ENCODE peak calls at places on chromosomes 6 and 20, in six cellular contexts. One of them, this sample, is unnamed.

GRCh38 chr6:112563368-112563767 is 216.2 kb downstream of the RFPL4B start:
- DNase-seq in GM12878: no peak
- DNase-seq in A549: no peak
- DNase-seq in HepG2: peak; percentile 47
- DNase-seq in endothelial cell of umbilical vein: peak; percentile 30
- DNase-seq in K562: no peak
- DNase-seq in this sample: no peak

GRCh38 chr6:2934057-2934456 is 30.9 kb upstream of the SERPINB9 start:
- DNase-seq in GM12878: no peak
- DNase-seq in A549: no peak
- DNase-seq in HepG2: no peak
- DNase-seq in endothelial cell of umbilical vein: no peak
- DNase-seq in K562: no peak
- DNase-seq in this sample: no peak

GRCh38 chr6:90406142-90406794 is 109.6 kb upstream of the BACH2 start:
- DNase-seq in GM12878: no peak
- DNase-seq in A549: peak; percentile 34
- DNase-seq in HepG2: peak; percentile 35
- DNase-seq in endothelial cell of umbilical vein: no peak
- DNase-seq in K562: peak; percentile 36
- DNase-seq in this sample: peak; percentile 43

GRCh38 chr6:142842423-142843261 is 102.3 kb downstream of the HIVEP2 start:
- DNase-seq in GM12878: peak; percentile 97
- DNase-seq in A549: no peak
- DNase-seq in HepG2: peak; percentile 59
- DNase-seq in endothelial cell of umbilical vein: peak; percentile 91
- DNase-seq in K562: no peak
- DNase-seq in this sample: no peak

GRCh38 chr6:166386111-166386510 is 3.4 kb upstream of the MPC1 start:
- DNase-seq in GM12878: no peak
- DNase-seq in A549: no peak
- DNase-seq in HepG2: no peak
- DNase-seq in endothelial cell of umbilical vein: no peak
- DNase-seq in K562: no peak
- DNase-seq in this sample: no peak

GRCh38 chr20:20702330-20703245 is 9.9 kb downstream of the RALGAPA2 start:
- DNase-seq in GM12878: no peak
- DNase-seq in A549: no peak
- DNase-seq in HepG2: no peak
- DNase-seq in endothelial cell of umbilical vein: no peak
- DNase-seq in K562: no peak
- DNase-seq in this sample: no peak

GRCh38 chr6:16056263-16056870 is 72.5 kb upstream of the MYLIP start:
- DNase-seq in GM12878: no peak
- DNase-seq in A549: no peak
- DNase-seq in HepG2: no peak
- DNase-seq in endothelial cell of umbilical vein: no peak
- DNase-seq in K562: no peak
- DNase-seq in this sample: peak; percentile 7

GRCh38 chr6:13478525-13478962 is 8.9 kb downstream of the GFOD1 start:
- DNase-seq in GM12878: no peak
- DNase-seq in A549: no peak
- DNase-seq in HepG2: no peak
- DNase-seq in endothelial cell of umbilical vein: no peak
- DNase-seq in K562: no peak
- DNase-seq in this sample: no peak

GRCh38 chr6:41039060-41039998 is at the start of gene UNC5CL:
- DNase-seq in GM12878: no peak
- DNase-seq in A549: peak; percentile 64
- DNase-seq in HepG2: peak; percentile 45
- DNase-seq in endothelial cell of umbilical vein: peak; percentile 22
- DNase-seq in K562: peak; percentile 82
- DNase-seq in this sample: peak; percentile 42

GRCh38 chr20:14009206-14009605 is 13.9 kb downstream of the MACROD2 start:
- DNase-seq in GM12878: no peak
- DNase-seq in A549: no peak
- DNase-seq in HepG2: no peak
- DNase-seq in endothelial cell of umbilical vein: no peak
- DNase-seq in K562: no peak
- DNase-seq in this sample: no peak

GRCh38 chr6:14713008-14713452 is 532.8 kb upstream of the JARID2 start:
- DNase-seq in GM12878: no peak
- DNase-seq in A549: peak; percentile 30
- DNase-seq in HepG2: no peak
- DNase-seq in endothelial cell of umbilical vein: no peak
- DNase-seq in K562: no peak
- DNase-seq in this sample: peak; percentile 60

GRCh38 chr20:32908334-32909292 is 49.9 kb downstream of the EFCAB8 start:
- DNase-seq in GM12878: no peak
- DNase-seq in A549: no peak
- DNase-seq in HepG2: no peak
- DNase-seq in endothelial cell of umbilical vein: no peak
- DNase-seq in K562: no peak
- DNase-seq in this sample: peak; percentile 46

GRCh38 chr20:23205221-23205620 is 119.1 kb upstream of the CD93 start:
- DNase-seq in GM12878: no peak
- DNase-seq in A549: no peak
- DNase-seq in HepG2: no peak
- DNase-seq in endothelial cell of umbilical vein: no peak
- DNase-seq in K562: no peak
- DNase-seq in this sample: no peak

GRCh38 chr20:21388566-21388965 is 8.8 kb downstream of the NKX2-4 start:
- DNase-seq in GM12878: no peak
- DNase-seq in A549: no peak
- DNase-seq in HepG2: no peak
- DNase-seq in endothelial cell of umbilical vein: no peak
- DNase-seq in K562: no peak
- DNase-seq in this sample: no peak

GRCh38 chr20:51488331-51488730 is 54.2 kb downstream of the NFATC2 start:
- DNase-seq in GM12878: no peak
- DNase-seq in A549: no peak
- DNase-seq in HepG2: no peak
- DNase-seq in endothelial cell of umbilical vein: no peak
- DNase-seq in K562: no peak
- DNase-seq in this sample: peak; percentile 57

GRCh38 chr6:133817460-133818047 is 71.4 kb upstream of the TCF21 start:
- DNase-seq in GM12878: no peak
- DNase-seq in A549: no peak
- DNase-seq in HepG2: peak; percentile 34
- DNase-seq in endothelial cell of umbilical vein: no peak
- DNase-seq in K562: peak; percentile 70
- DNase-seq in this sample: peak; percentile 28

GRCh38 chr6:106528521-106528920 is 100.8 kb downstream of the RTN4IP1 start:
- DNase-seq in GM12878: no peak
- DNase-seq in A549: no peak
- DNase-seq in HepG2: no peak
- DNase-seq in endothelial cell of umbilical vein: no peak
- DNase-seq in K562: no peak
- DNase-seq in this sample: no peak

GRCh38 chr6:124963416-124964083 is 1.3 kb downstream of the RNF217 start:
- DNase-seq in GM12878: no peak
- DNase-seq in A549: no peak
- DNase-seq in HepG2: no peak
- DNase-seq in endothelial cell of umbilical vein: peak; percentile 75
- DNase-seq in K562: no peak
- DNase-seq in this sample: no peak

GRCh38 chr20:2289475-2289874 is 6.3 kb upstream of the TGM3 start:
- DNase-seq in GM12878: peak; percentile 13
- DNase-seq in A549: no peak
- DNase-seq in HepG2: no peak
- DNase-seq in endothelial cell of umbilical vein: no peak
- DNase-seq in K562: no peak
- DNase-seq in this sample: peak; percentile 85

GRCh38 chr20:43914697-43915208 is at the start of gene TOX2:
- DNase-seq in GM12878: no peak
- DNase-seq in A549: peak; percentile 60
- DNase-seq in HepG2: no peak
- DNase-seq in endothelial cell of umbilical vein: no peak
- DNase-seq in K562: peak; percentile 87
- DNase-seq in this sample: peak; percentile 49
- TF ChIP-seq MYC in GM12878: no peak
- TF ChIP-seq MYC in A549: no peak
- TF ChIP-seq MYC in HepG2: no peak
- TF ChIP-seq MYC in endothelial cell of umbilical vein: no peak
- TF ChIP-seq MYC in K562: no peak
- TF ChIP-seq MYC in this sample: no peak

GRCh38 chr6:141666187-141666586 is 466.5 kb upstream of the GJE1 start:
- DNase-seq in GM12878: no peak
- DNase-seq in A549: no peak
- DNase-seq in HepG2: no peak
- DNase-seq in endothelial cell of umbilical vein: no peak
- DNase-seq in K562: no peak
- DNase-seq in this sample: no peak
- H3K4me3 ChIP-seq in GM12878: no peak overlapping the region
- H3K4me3 ChIP-seq in A549: no peak overlapping the region
- H3K4me3 ChIP-seq in HepG2: no peak overlapping the region
- H3K4me3 ChIP-seq in endothelial cell of umbilical vein: no peak overlapping the region
- H3K4me3 ChIP-seq in K562: no peak overlapping the region
- H3K4me3 ChIP-seq in this sample: no peak overlapping the region

DNA sequence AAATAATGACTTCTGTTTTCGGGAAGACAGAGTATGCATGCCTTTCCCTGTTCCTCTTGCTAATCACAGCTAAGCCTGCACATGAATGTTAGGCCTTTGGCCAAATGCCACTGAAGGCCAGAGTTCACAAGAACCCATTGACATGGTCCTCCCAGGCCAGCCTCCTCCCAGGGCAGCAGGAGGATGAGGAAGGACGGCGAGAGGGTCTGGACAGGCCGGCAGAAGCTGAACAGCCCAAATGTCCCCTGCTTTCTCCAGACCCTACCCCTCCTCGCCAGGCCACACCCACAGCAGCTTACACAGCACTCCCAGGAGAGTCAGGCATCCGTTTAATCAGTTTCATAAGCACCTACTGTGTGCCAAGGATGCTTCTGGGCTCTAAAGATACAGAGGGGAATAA is 183.3 kb downstream of the ANKRD60 start:
- DNase-seq in GM12878: no peak
- DNase-seq in A549: no peak
- DNase-seq in HepG2: no peak
- DNase-seq in endothelial cell of umbilical vein: no peak
- DNase-seq in K562: no peak
- DNase-seq in this sample: no peak
- TF ChIP-seq MYC in GM12878: no peak
- TF ChIP-seq MYC in A549: no peak
- TF ChIP-seq MYC in HepG2: no peak
- TF ChIP-seq MYC in endothelial cell of umbilical vein: no peak
- TF ChIP-seq MYC in K562: no peak
- TF ChIP-seq MYC in this sample: no peak

DNA sequence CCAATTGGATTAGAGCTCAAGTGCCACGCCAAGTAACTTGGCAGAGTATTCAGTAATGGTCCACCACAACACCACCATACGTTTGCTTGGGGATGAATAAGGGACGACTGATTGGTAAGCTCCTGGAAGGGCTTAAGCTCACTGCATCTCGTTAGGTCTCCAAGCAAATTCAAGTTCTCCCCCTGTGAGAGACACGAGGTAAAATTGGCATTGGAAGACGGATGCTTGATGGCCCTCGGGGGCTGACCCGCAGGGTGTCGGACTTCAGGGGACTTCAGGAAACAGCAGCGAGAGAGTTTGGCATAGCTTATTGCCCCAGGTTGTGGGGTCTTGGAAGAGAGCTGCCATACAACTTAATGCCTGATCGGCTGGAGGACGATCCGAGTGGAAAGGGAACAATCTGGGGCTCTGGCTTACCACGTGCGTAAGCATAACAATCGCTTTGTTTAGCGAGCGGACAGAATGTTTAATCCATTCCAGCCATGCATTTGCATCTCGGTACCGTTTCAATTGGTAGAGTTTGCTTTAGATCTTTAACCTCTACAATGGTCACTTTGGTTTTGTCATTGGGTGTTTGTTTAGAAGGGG is 4.8 kb upstream of the ZNFX1 start:
- DNase-seq in GM12878: no peak
- DNase-seq in A549: no peak
- DNase-seq in HepG2: no peak
- DNase-seq in endothelial cell of umbilical vein: no peak
- DNase-seq in K562: no peak
- DNase-seq in this sample: peak; percentile 35
- H3K4me3 ChIP-seq in GM12878: peak overlapping the region; percentile 95
- H3K4me3 ChIP-seq in A549: peak overlapping the region; percentile 92
- H3K4me3 ChIP-seq in HepG2: peak overlapping the region; percentile 98
- H3K4me3 ChIP-seq in endothelial cell of umbilical vein: peak overlapping the region; percentile 95
- H3K4me3 ChIP-seq in K562: peak overlapping the region; percentile 93
- H3K4me3 ChIP-seq in this sample: peak overlapping the region; percentile 97

DNA sequence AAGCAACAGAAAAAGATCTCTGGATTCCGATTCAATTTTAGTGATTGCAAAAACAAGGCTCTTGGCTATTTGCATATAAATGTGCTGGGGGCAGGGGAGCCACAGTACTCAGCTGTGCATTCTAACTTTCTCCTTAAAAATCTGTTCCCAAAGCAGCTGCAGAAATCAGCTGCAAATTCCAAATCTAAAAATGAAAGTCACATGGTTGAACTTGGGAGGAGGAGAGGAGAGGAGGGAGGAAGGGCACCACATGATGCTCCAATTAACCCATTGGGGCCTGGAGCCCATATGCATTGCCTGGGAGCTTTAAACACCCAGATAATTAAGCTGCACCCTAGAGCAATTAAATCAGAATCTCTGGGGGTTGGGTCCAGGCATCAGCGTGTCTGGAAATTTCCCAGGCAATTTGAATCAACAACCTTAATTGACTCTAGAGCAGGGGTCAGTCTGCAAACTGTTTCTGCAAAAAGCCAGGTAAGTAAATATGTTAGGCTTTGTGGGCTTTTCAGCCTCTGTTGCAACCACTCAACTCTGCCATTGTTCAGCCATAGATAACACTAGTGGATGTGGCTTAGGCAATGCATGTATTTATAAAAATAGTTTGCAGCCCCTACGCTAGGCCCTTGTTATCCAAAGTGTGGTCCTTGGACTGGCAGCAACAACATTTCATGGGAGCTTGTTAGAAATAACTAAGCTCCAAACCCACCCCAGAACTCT is 508.1 kb downstream of the KIF16B start:
- DNase-seq in GM12878: no peak
- DNase-seq in A549: no peak
- DNase-seq in HepG2: peak; percentile 76
- DNase-seq in endothelial cell of umbilical vein: no peak
- DNase-seq in K562: no peak
- DNase-seq in this sample: no peak
- TF ChIP-seq MYC in GM12878: no peak
- TF ChIP-seq MYC in A549: no peak
- TF ChIP-seq MYC in HepG2: no peak
- TF ChIP-seq MYC in endothelial cell of umbilical vein: no peak
- TF ChIP-seq MYC in K562: no peak
- TF ChIP-seq MYC in this sample: no peak

DNA sequence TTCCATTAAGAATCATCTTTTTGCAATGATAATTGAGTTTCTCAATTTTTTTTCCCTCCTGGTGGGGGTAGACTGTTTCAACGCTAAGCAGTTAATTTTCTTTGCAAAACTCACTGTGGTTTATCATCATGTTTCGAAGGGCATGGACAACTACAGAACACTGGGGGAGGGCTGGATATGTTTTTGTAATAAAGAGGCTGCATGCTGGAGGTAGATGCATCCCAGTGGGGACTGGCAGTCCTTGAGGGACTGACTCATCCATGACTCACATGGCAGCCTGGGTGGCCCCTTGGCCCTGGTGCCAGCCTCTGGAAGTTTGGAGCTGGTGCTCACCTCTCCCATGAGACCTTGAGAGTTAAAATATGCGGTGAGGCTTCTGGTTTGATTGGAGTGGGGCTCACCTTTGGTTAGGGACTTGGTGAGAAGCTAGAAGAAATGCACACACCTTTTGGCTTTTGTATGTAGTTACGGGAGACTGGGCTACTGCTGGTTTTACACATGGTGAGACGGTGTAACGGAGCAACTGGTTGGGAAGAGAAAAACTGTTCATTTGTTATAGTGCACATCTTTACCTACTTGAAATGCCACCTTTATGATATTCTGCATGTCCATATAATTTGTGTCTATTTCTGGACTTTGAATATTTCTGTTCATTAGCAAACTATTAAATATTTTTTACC is 31.4 kb downstream of the TIAM2 start:
- DNase-seq in GM12878: no peak
- DNase-seq in A549: peak; percentile 74
- DNase-seq in HepG2: peak; percentile 41
- DNase-seq in endothelial cell of umbilical vein: peak; percentile 61
- DNase-seq in K562: no peak
- DNase-seq in this sample: peak; percentile 72
- H3K4me3 ChIP-seq in GM12878: no peak overlapping the region
- H3K4me3 ChIP-seq in A549: no peak overlapping the region
- H3K4me3 ChIP-seq in HepG2: no peak overlapping the region
- H3K4me3 ChIP-seq in endothelial cell of umbilical vein: no peak overlapping the region
- H3K4me3 ChIP-seq in K562: no peak overlapping the region
- H3K4me3 ChIP-seq in this sample: no peak overlapping the region

This sample was measured in NB4.